ENCODE peak calls at places on chromosomes 5 and 9, in five cellular contexts. Z is Panc1, B is A549, H is right cardiac atrium, A is upper lobe of right lung. Q is an unnamed sample.

GRCh38 chr9:98078895-98079294 is 22.4 kb downstream of the NANS start:
- DNase-seq in Z (no peak), B (no peak), H (no peak), A (no peak), Q (no peak)

GRCh38 chr5:154385236-154385512 is 60.6 kb upstream of the SAP30L start:
- DNase-seq in Z (no peak), B (no peak), H (no peak), A (no peak), Q (no peak)

GRCh38 chr5:78065663-78066062 is 228.8 kb downstream of the AP3B1 start:
- DNase-seq in Z (no peak), B (no peak), H (no peak), A (no peak), Q (no peak)

GRCh38 chr5:143279698-143280097 is 123.8 kb downstream of the NR3C1 start:
- DNase-seq in Z (no peak), B (peak; percentile 5), H (no peak), A (no peak), Q (peak; percentile 45)

GRCh38 chr9:79883073-79883645 is 311.4 kb downstream of the TLE4 start:
- DNase-seq in Z (no peak), B (no peak), H (no peak), A (no peak), Q (no peak)

GRCh38 chr5:15763754-15764153 is 263.8 kb downstream of the FBXL7 start:
- DNase-seq in Z (no peak), B (no peak), H (no peak), A (no peak), Q (no peak)

GRCh38 chr9:81411961-81412360 is 277.4 kb downstream of the TLE1 start:
- DNase-seq in Z (no peak), B (no peak), H (no peak), A (no peak), Q (no peak)

GRCh38 chr5:110088676-110089436 is 399.1 kb downstream of the MAN2A1 start:
- DNase-seq in Z (no peak), B (no peak), H (no peak), A (no peak), Q (no peak)

GRCh38 chr5:163916376-163916775 is 411.0 kb downstream of the MAT2B start:
- DNase-seq in Z (no peak), B (no peak), H (no peak), A (no peak), Q (no peak)

GRCh38 chr5:173928871-173929574 is 40.9 kb downstream of the CPEB4 start:
- DNase-seq in Z (no peak), B (no peak), H (no peak), A (no peak), Q (no peak)

GRCh38 chr9:68643901-68644809 is 60.9 kb upstream of the PIP5K1B start:
- DNase-seq in Z (no peak), B (no peak), H (no peak), A (no peak), Q (no peak)

GRCh38 chr5:115246361-115246991 is 16.2 kb downstream of the PGGT1B start:
- DNase-seq in Z (no peak), B (peak; percentile 33), H (no peak), A (no peak), Q (no peak)

GRCh38 chr9:135714242-135715055 is 12.5 kb downstream of the KCNT1 start:
- DNase-seq in Z (no peak), B (no peak), H (no peak), A (no peak), Q (no peak)

GRCh38 chr5:27511061-27511460 is 472.7 kb upstream of the CDH9 start:
- DNase-seq in Z (no peak), B (no peak), H (no peak), A (no peak), Q (no peak)

GRCh38 chr9:116187570-116188170 is 34.1 kb downstream of the PAPPA start:
- DNase-seq in Z (no peak), B (no peak), H (no peak), A (no peak), Q (no peak)

GRCh38 chr5:1521671-1522600 is 1.8 kb downstream of the LPCAT1 start:
- DNase-seq in Z (no peak), B (no peak), H (peak; percentile 69), A (peak; percentile 73), Q (no peak)

GRCh38 chr9:119216891-119217290 is 152.3 kb downstream of the BRINP1 start:
- DNase-seq in Z (no peak), B (no peak), H (peak; percentile 70), A (no peak), Q (no peak)

GRCh38 chr9:25449503-25449902 is 228.7 kb downstream of the TUSC1 start:
- DNase-seq in Z (no peak), B (no peak), H (no peak), A (no peak), Q (no peak)

GRCh38 chr5:57662991-57663390 is 180.4 kb upstream of the ACTBL2 start:
- DNase-seq in Z (no peak), B (no peak), H (no peak), A (no peak), Q (no peak)

GRCh38 chr9:70438341-70438924 is 24.0 kb upstream of the KLF9 start:
- DNase-seq in Z (no peak), B (peak; percentile 32), H (peak; percentile 66), A (no peak), Q (no peak)

GRCh38 chr5:17080361-17080760 is 137.1 kb upstream of the BASP1 start:
- DNase-seq in Z (no peak), B (no peak), H (no peak), A (no peak), Q (no peak)

GRCh38 chr9:90508940-90509339 is 133.7 kb downstream of the DIRAS2 start:
- DNase-seq in Z (no peak), B (no peak), H (no peak), A (no peak), Q (no peak)

GRCh38 chr5:31574777-31575176 is 42.7 kb downstream of the C5orf22 start:
- DNase-seq in Z (no peak), B (no peak), H (no peak), A (no peak), Q (no peak)

GRCh38 chr9:18706648-18707047 is 232.7 kb downstream of the ADAMTSL1 start:
- DNase-seq in Z (no peak), B (no peak), H (no peak), A (no peak), Q (no peak)

GRCh38 chr5:38426493-38426892 is 130.0 kb downstream of the LIFR start:
- DNase-seq in Z (no peak), B (no peak), H (no peak), A (no peak), Q (no peak)

GRCh38 chr5:169300468-169301385 is at the start of gene SLIT3:
- DNase-seq in Z (no peak), B (peak; percentile 89), H (peak; percentile 94), A (peak; percentile 69), Q (peak; percentile 57)

GRCh38 chr5:151146003-151146524 is 11.5 kb downstream of the ANXA6 start:
- DNase-seq in Z (no peak), B (no peak), H (no peak), A (no peak), Q (no peak)
- H3K4me1 ChIP-seq in Z (no peaks in the 10 kb centered on the region), B (no peaks in the 10 kb centered on the region), H (peaks cover 20% of the 10 kb centered on the region), A (peaks cover 47% of the 10 kb centered on the region), Q (peaks cover 4% of the 10 kb centered on the region)

DNA sequence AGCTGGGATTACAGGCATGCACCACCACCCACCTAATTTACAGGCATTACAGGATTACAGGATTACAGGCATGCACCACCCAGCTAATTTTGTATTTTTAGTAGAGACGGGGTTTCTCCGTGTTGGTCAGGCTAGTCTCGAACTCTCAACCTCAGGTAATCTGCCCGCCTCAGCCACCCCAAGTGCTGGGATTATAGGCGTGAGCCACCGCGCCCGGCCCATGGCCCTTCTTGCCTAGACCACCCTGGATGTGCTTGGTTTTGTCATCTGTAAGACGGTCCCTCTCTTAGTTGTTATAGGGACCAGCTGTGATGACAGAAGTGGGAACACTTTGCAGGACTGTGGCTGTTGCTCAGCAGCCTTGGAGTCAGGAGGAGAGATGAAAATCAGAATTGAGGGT is 3.5 kb upstream of the PHYKPL start:
- DNase-seq in Z (no peak), B (no peak), H (no peak), A (no peak), Q (no peak)
- H3K4me1 ChIP-seq in Z (peaks cover 15% of the 10 kb centered on the region), B (peaks cover 9% of the 10 kb centered on the region), H (peaks cover 14% of the 10 kb centered on the region), A (peaks cover 63% of the 10 kb centered on the region), Q (peaks cover 5% of the 10 kb centered on the region)

DNA sequence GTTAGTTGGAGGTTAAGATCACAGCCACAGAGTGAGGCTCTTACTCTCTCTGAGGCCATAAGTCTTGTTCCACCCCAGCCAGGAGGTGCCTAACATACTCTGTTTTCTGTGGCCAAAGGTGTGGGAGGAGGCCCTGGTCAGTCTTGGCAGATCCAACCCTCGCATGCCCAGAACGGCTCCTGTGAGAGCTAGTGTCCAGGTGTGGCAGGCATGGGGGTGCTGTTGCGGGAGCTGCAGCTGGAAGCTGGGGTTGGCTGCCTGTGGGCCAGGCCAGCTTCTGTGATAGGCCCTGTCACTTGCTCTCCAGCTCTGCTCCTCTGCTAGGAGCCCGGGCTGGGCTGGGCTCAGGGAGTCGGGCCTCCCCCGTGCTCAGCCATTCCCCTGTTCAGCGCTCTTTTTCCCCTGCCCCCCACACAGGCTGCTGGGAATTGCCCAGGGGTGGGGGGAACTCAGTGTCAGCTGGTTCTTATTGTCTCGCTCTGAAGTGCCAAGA is 31.6 kb downstream of the IER5L start:
- DNase-seq in Z (no peak), B (no peak), H (peak; percentile 85), A (no peak), Q (no peak)
- H3K4me1 ChIP-seq in Z (peaks cover 10% of the 10 kb centered on the region), B (peaks cover 46% of the 10 kb centered on the region), H (peaks cover 24% of the 10 kb centered on the region), A (peaks cover 55% of the 10 kb centered on the region), Q (peaks cover 17% of the 10 kb centered on the region)

GRCh38 chr5:160420331-160420610 is 1.4 kb upstream of the PTTG1 start:
- DNase-seq in Z (peak; percentile 5), B (no peak), H (no peak), A (no peak), Q (no peak)
- H3K4me1 ChIP-seq in Z (peaks cover 42% of the 10 kb centered on the region), B (peaks cover 42% of the 10 kb centered on the region), H (peaks cover 10% of the 10 kb centered on the region), A (peaks cover 26% of the 10 kb centered on the region), Q (no peaks in the 10 kb centered on the region)

DNA sequence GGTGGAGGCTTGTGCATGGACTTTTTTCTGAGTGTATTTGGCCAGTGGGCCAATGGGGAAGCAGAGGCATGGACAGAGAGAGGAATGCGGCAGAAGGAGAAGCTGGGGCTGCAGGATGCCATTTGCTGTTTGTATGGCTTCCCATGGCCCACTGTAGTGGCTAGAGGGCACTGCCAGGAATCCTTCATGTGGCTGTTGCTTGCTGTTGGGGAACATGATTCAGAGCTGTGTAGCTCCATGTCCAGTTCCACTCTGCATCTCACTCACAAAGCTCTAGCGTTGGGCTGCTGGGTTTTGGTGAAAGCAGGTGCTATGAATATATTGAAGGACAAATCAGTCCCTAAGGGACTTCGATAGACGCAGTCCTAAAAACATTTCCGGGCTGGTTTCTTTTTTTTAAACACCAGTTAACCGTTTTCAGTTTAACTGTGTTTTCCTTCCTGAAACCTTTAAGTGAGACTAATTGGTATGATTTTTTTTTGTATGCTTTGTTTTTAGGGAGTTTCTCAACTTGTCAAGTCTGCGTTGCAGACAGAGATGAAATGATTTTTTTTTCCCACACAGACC is 51.3 kb downstream of the SLC22A5 start:
- DNase-seq in Z (no peak), B (no peak), H (no peak), A (no peak), Q (no peak)
- H3K4me1 ChIP-seq in Z (peaks cover 48% of the 10 kb centered on the region), B (peaks cover 30% of the 10 kb centered on the region), H (peaks cover 45% of the 10 kb centered on the region), A (peaks cover 93% of the 10 kb centered on the region), Q (no peaks in the 10 kb centered on the region)

Q was measured in iPS DF 6.9.